ENCODE peak calls at places on chromosomes 12 and 14, in six cellular contexts. G is adrenal gland, F is sigmoid colon, R is Peyer's patch, Z is A549, J is testis. S is an unnamed sample.

GRCh38 chr12:76790564-76791552 is 26.9 kb downstream of the ZDHHC17 start:
- DNase-seq in G (no peak), F (no peak), R (no peak), Z (peak; percentile 40), J (no peak), S (no peak)

GRCh38 chr12:116466536-116466935 is 92.6 kb upstream of the MAP1LC3B2 start:
- DNase-seq in G (no peak), F (no peak), R (no peak), Z (no peak), J (no peak), S (no peak)

GRCh38 chr12:6582196-6582595 is 14.1 kb upstream of the NOP2 start:
- DNase-seq in G (no peak), F (no peak), R (no peak), Z (peak; percentile 25), J (no peak), S (no peak)

GRCh38 chr12:4649358-4649661 is 396 bp downstream of the NDUFA9 start:
- DNase-seq in G (no peak), F (no peak), R (no peak), Z (no peak), J (no peak), S (no peak)

GRCh38 chr12:92625639-92626310 is 77.0 kb upstream of the PLEKHG7 start:
- DNase-seq in G (no peak), F (no peak), R (no peak), Z (no peak), J (no peak), S (no peak)

GRCh38 chr14:77039285-77040058 is 11.0 kb upstream of the IRF2BPL start:
- DNase-seq in G (no peak), F (no peak), R (no peak), Z (no peak), J (no peak), S (no peak)

GRCh38 chr12:105220150-105220928 is 15.6 kb downstream of the APPL2 start:
- DNase-seq in G (no peak), F (no peak), R (no peak), Z (no peak), J (no peak), S (no peak)

GRCh38 chr14:38721822-38722431 is 381.1 kb downstream of the SEC23A start:
- DNase-seq in G (peak; percentile 71), F (no peak), R (peak; percentile 83), Z (peak; percentile 46), J (peak; percentile 81), S (peak; percentile 30)

GRCh38 chr14:21308479-21309237 is 28.8 kb downstream of the RPGRIP1 start:
- DNase-seq in G (peak; percentile 85), F (peak; percentile 77), R (peak; percentile 96), Z (peak; percentile 97), J (peak; percentile 92), S (peak; percentile 91)

GRCh38 chr14:40599726-40600125 is 1007.0 kb upstream of the LRFN5 start:
- DNase-seq in G (no peak), F (no peak), R (no peak), Z (no peak), J (no peak), S (no peak)

GRCh38 chr12:118520954-118521353 is 144.6 kb downstream of the SUDS3 start:
- DNase-seq in G (no peak), F (no peak), R (no peak), Z (no peak), J (no peak), S (no peak)

GRCh38 chr12:105409881-105410471 is 79.5 kb downstream of the C12orf75 start:
- DNase-seq in G (peak; percentile 31), F (no peak), R (no peak), Z (no peak), J (no peak), S (no peak)

GRCh38 chr14:28765907-28766504 is 581 bp upstream of the FOXG1 start:
- DNase-seq in G (no peak), F (no peak), R (no peak), Z (no peak), J (no peak), S (no peak)

GRCh38 chr12:111812881-111813741 is 28.9 kb upstream of the MAPKAPK5 start:
- DNase-seq in G (peak; percentile 87), F (peak; percentile 91), R (peak; percentile 90), Z (peak; percentile 90), J (peak; percentile 91), S (no peak)

GRCh38 chr12:70197362-70197744 is 45.9 kb upstream of the CNOT2 start:
- DNase-seq in G (no peak), F (no peak), R (no peak), Z (no peak), J (no peak), S (no peak)

GRCh38 chr12:76548222-76548837 is 11.2 kb downstream of the OSBPL8 start:
- DNase-seq in G (no peak), F (no peak), R (no peak), Z (peak; percentile 24), J (no peak), S (no peak)

GRCh38 chr12:92139634-92140555 is 5.8 kb downstream of the BTG1 start:
- DNase-seq in G (no peak), F (no peak), R (no peak), Z (no peak), J (no peak), S (no peak)

GRCh38 chr12:12007001-12007712 is 63.6 kb upstream of the BCL2L14 start:
- DNase-seq in G (no peak), F (no peak), R (no peak), Z (no peak), J (no peak), S (no peak)

GRCh38 chr14:34628681-34629135 is 1.2 kb downstream of the SNX6 start:
- DNase-seq in G (no peak), F (no peak), R (peak; percentile 50), Z (peak; percentile 26), J (peak; percentile 43), S (no peak)

GRCh38 chr12:96368233-96368632 is 32.0 kb downstream of the CDK17 start:
- DNase-seq in G (peak; percentile 41), F (no peak), R (no peak), Z (no peak), J (no peak), S (no peak)

GRCh38 chr12:50261654-50262053 is 21.7 kb downstream of the LIMA1 start:
- DNase-seq in G (no peak), F (no peak), R (no peak), Z (no peak), J (no peak), S (no peak)

GRCh38 chr14:52399886-52400599 is 85.9 kb downstream of the PTGER2 start:
- DNase-seq in G (no peak), F (no peak), R (no peak), Z (no peak), J (no peak), S (no peak)

GRCh38 chr14:105089746-105090492 is 24.7 kb upstream of the GPR132 start:
- DNase-seq in G (no peak), F (peak; percentile 66), R (peak; percentile 46), Z (peak; percentile 71), J (peak; percentile 2), S (peak; percentile 46)
- H3K4me1 ChIP-seq in G (peaks cover 31% of the 10 kb centered on the region), F (no peaks in the 10 kb centered on the region), R (no peaks in the 10 kb centered on the region), Z (peaks cover 65% of the 10 kb centered on the region), J (peaks cover 40% of the 10 kb centered on the region), S (peaks cover 25% of the 10 kb centered on the region)

GRCh38 chr12:45273717-45274271 is 57.9 kb downstream of the ANO6 start:
- DNase-seq in G (peak; percentile 71), F (no peak), R (no peak), Z (peak; percentile 91), J (peak; percentile 47), S (no peak)

GRCh38 chr12:45263587-45263986 is 47.7 kb downstream of the ANO6 start:
- DNase-seq in G (no peak), F (no peak), R (no peak), Z (no peak), J (no peak), S (no peak)

GRCh38 chr12:45269407-45269741 is 53.5 kb downstream of the ANO6 start:
- DNase-seq in G (no peak), F (no peak), R (no peak), Z (no peak), J (no peak), S (no peak)

GRCh38 chr12:45268672-45269406 is 52.9 kb downstream of the ANO6 start:
- DNase-seq in G (peak; percentile 94), F (peak; percentile 86), R (peak; percentile 74), Z (peak; percentile 64), J (peak; percentile 72), S (peak; percentile 75)
- H3K4me3 ChIP-seq in G (no peak overlapping the region), F (no peak overlapping the region), R (no peak overlapping the region), Z (no peak overlapping the region), J (no peak overlapping the region), S (no peak overlapping the region)

GRCh38 chr12:122571821-122572220 is 44.8 kb downstream of the KNTC1 start:
- DNase-seq in G (no peak), F (no peak), R (no peak), Z (no peak), J (no peak), S (no peak)
- TF ChIP-seq POLR2A in G (no peak), F (no peak), R (no peak), Z (no peak), J (no peak), S (no peak)

GRCh38 chr12:56521590-56522371 is at the start of gene RBMS2:
- DNase-seq in G (peak; percentile 92), F (peak; percentile 95), R (peak; percentile 81), Z (peak; percentile 96), J (peak; percentile 94), S (peak; percentile 46)
- H3K4me1 ChIP-seq in G (peaks cover 40% of the 10 kb centered on the region), F (no peaks in the 10 kb centered on the region), R (no peaks in the 10 kb centered on the region), Z (peaks cover 70% of the 10 kb centered on the region), J (peaks cover 14% of the 10 kb centered on the region), S (no peaks in the 10 kb centered on the region)